ENCODE peak calls at places on chromosomes 4 and X, in five cellular contexts. V is fibroblast of pulmonary artery, W is GM23248, L is IMR-90, S is iPS DF 6.9. F is an unnamed sample.

GRCh38 chr4:73814679-73815078 is 21.8 kb upstream of the CXCL6 start:
- DNase-seq in L (no peak), V (no peak), S (no peak), W (no peak), F (no peak)

GRCh38 chr4:185817403-185817818 is 5.4 kb upstream of the SORBS2 start:
- DNase-seq in S (no peak), V (no peak), L (no peak), W (no peak), F (no peak)

GRCh38 chrX:151359931-151360871 is 36.8 kb upstream of the VMA21 start:
- DNase-seq in S (no peak), V (peak), W (peak), L (no peak), F (peak)

GRCh38 chr4:94757192-94758140 is at the start of gene BMPR1B:
- DNase-seq in S (no peak), L (peak), W (peak), V (peak), F (no peak)

GRCh38 chr4:127400736-127401346 is 231.9 kb upstream of the INTU start:
- DNase-seq in S (peak), V (peak), L (peak), W (peak), F (peak)

GRCh38 chrX:101685923-101686322 is 26.3 kb upstream of the ARMCX2 start:
- DNase-seq in S (no peak), L (no peak), V (no peak), W (no peak), F (no peak)

GRCh38 chr4:7439699-7440098 is 5.0 kb upstream of the PSAPL1 start:
- DNase-seq in W (no peak), S (no peak), V (no peak), L (no peak), F (no peak)

GRCh38 chr4:158316264-158316663 is 106.0 kb downstream of the TMEM144 start:
- DNase-seq in W (peak), L (peak), S (no peak), V (peak), F (peak)

GRCh38 chr4:55635760-55636621 is at the start of gene NMU:
- DNase-seq in S (no peak), W (peak), L (no peak), V (peak), F (peak)

GRCh38 chrX:7047951-7048350 is 99.6 kb upstream of the STS start:
- DNase-seq in L (no peak), S (no peak), W (no peak), V (no peak), F (no peak)

GRCh38 chrX:105229146-105229545 is 8.7 kb upstream of the TEX13A start:
- DNase-seq in S (no peak), W (no peak), L (no peak), V (no peak), F (no peak)

GRCh38 chr4:55635282-55635681 is 816 bp downstream of the NMU start:
- DNase-seq in S (no peak), W (no peak), L (no peak), V (no peak), F (no peak)

GRCh38 chrX:34300871-34301270 is 168.8 kb upstream of the FAM47A start:
- DNase-seq in S (peak), V (peak), L (peak), W (peak), F (peak)

GRCh38 chr4:158814636-158815035 is 45.8 kb downstream of the FNIP2 start:
- DNase-seq in W (peak), V (peak), S (no peak), L (peak), F (no peak)

GRCh38 chr4:187357861-187358260 is 634.2 kb upstream of the FAT1 start:
- DNase-seq in V (no peak), L (no peak), S (no peak), W (no peak), F (no peak)

GRCh38 chrX:291411-291901 is 10.3 kb downstream of the PLCXD1 start:
- DNase-seq in S (no peak), V (no peak), W (no peak), L (no peak), F (no peak)

DNA sequence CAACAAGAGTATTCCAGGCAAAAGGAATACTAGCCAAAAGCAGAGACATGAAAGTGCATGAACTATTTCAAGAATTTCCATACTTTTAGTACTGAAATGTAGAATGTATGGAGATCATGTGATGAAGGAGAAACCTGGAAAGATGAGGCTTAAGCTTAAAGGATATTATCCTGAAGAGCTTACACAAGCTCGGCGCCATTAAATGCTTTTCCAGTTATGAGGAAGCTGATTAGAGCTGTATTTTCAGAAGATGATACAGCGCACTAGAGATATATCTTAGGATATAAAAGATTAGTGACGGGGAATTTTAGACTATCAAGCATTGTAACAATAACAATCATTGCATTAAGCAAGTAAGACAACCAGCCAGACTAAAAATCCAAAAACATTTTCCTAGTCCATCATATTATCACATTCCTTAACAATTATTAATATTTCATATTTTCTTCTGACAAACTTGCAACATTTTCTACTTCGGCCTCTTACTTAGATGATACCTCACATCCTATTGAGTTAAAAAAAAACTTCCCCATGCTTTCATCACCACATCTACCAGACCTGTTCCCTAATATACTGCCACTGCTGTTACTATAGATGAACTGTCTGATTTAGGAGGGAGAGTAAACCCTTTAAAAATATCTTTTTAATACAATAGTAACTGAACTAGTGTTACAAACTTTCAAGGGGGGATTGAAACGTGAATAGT is 1.3 kb downstream of the FAM200B start:
- DNase-seq in V (peak), S (no peak), L (peak), W (no peak), F (no peak)
- H3K4me3 ChIP-seq in V (peak), S (no peak), L (peak), W (peak), F (peak)

GRCh38 chr4:97836662-97837061 is 306.6 kb downstream of the STPG2 start:
- DNase-seq in S (no peak), V (no peak), L (no peak), W (no peak), F (no peak)

GRCh38 chr4:97845758-97846157 is 297.5 kb downstream of the STPG2 start:
- DNase-seq in S (peak), L (no peak), V (no peak), W (no peak), F (no peak)

DNA sequence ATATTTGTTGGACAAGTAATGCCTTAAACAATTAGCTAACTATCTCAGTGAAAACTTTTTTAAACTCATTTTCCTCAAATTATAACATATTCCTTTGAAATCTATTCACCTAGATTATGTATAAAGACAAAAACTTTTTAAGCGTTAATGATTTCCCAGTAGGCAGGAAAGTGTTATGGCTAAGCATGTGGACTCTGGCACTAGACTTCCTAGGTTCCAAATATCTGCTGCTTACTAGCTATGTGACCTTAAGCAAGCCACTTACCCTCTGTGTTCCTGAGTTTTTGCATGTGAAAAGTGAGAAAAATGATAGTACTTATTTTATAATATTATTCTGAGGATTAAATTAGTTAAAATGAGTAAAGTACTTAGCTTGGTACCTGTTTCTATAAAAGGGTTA is 301.8 kb downstream of the STPG2 start:
- DNase-seq in S (no peak), L (no peak), W (no peak), V (no peak), F (no peak)
- H3K4me3 ChIP-seq in S (no peak), L (no peak), W (no peak), V (no peak), F (no peak)

GRCh38 chr4:119030536-119030890 is 105.1 kb upstream of the MYOZ2 start:
- DNase-seq in L (no peak), S (no peak), W (no peak), V (no peak), F (no peak)
- H3K4me3 ChIP-seq in L (no peak), S (no peak), W (no peak), V (no peak), F (no peak)

GRCh38 chr4:98524271-98524670 is 134.1 kb downstream of the TSPAN5 start:
- DNase-seq in S (no peak), W (no peak), V (peak), L (no peak), F (no peak)

GRCh38 chr4:98519268-98519993 is 139.0 kb downstream of the TSPAN5 start:
- DNase-seq in W (peak), V (peak), L (peak), S (no peak), F (no peak)

GRCh38 chr4:98521486-98521885 is 136.9 kb downstream of the TSPAN5 start:
- DNase-seq in S (no peak), V (peak), L (no peak), W (no peak), F (no peak)

GRCh38 chr4:98522603-98523395 is 135.6 kb downstream of the TSPAN5 start:
- DNase-seq in W (peak), S (no peak), L (peak), V (peak), F (no peak)

GRCh38 chr4:98522062-98522461 is 136.3 kb downstream of the TSPAN5 start:
- DNase-seq in L (no peak), W (no peak), V (peak), S (no peak), F (no peak)
- H3K4me3 ChIP-seq in L (no peak), W (peak), V (no peak), S (no peak), F (no peak)

GRCh38 chrX:75151828-75152592 is 4.1 kb downstream of the ABCB7 start:
- DNase-seq in V (peak), L (no peak), W (peak), S (no peak), F (no peak)

GRCh38 chrX:75155830-75156525 is at the start of gene ABCB7:
- DNase-seq in V (peak), L (peak), W (peak), S (peak), F (peak)

GRCh38 chrX:75156537-75156945 is 458 bp upstream of the ABCB7 start:
- DNase-seq in L (peak), V (peak), W (peak), S (no peak), F (peak)

GRCh38 chrX:75155454-75155829 is 641 bp downstream of the ABCB7 start:
- DNase-seq in S (no peak), V (no peak), W (peak), L (peak), F (peak)

GRCh38 chrX:75154871-75155270 is 1.2 kb downstream of the ABCB7 start:
- DNase-seq in V (no peak), S (no peak), W (no peak), L (no peak), F (no peak)
- H3K4me3 ChIP-seq in V (peak), S (no peak), W (peak), L (no peak), F (peak)

GRCh38 chr4:113901994-113902787 is 77.3 kb downstream of the ARSJ start:
- DNase-seq in W (no peak), L (no peak), S (no peak), V (no peak), F (no peak)
- H3K4me3 ChIP-seq in W (no peak), L (no peak), S (no peak), V (no peak), F (no peak)